ENCODE peak calls at places on chromosomes 13 and 19, in seven cellular contexts. X, V, M, N, P, T and R are unnamed samples.

GRCh38 chr19:50412419-50412818 is 6.3 kb upstream of the SPIB start:
- DNase-seq in T (no peak), V (no peak), M (no peak), X (no peak), N (no peak), P (no peak), R (no peak)

GRCh38 chr19:6060600-6061391 is 49.5 kb downstream of the RFX2 start:
- DNase-seq in M (no peak), T (peak), N (no peak), V (no peak), P (peak), X (no peak), R (peak)

GRCh38 chr19:32543107-32543900 is 37.7 kb upstream of the PDCD5 start:
- DNase-seq in V (peak), X (no peak), M (no peak), T (no peak), N (no peak), P (no peak), R (no peak)

GRCh38 chr13:31749929-31750328 is 10.6 kb downstream of the RXFP2 start:
- DNase-seq in N (no peak), M (no peak), V (peak), X (no peak), P (no peak), T (no peak), R (no peak)

GRCh38 chr19:15331419-15332310 is 674 bp downstream of the BRD4 start:
- DNase-seq in M (peak), V (no peak), N (peak), P (peak), T (peak), X (peak), R (no peak)

GRCh38 chr13:67515895-67516294 is 285.8 kb upstream of the PCDH9 start:
- DNase-seq in T (no peak), X (no peak), M (no peak), P (no peak), V (peak), N (no peak), R (no peak)

GRCh38 chr13:99987180-99988047 is 5.8 kb downstream of the ZIC2 start:
- DNase-seq in M (no peak), V (no peak), P (no peak), N (no peak), T (no peak), X (no peak), R (no peak)

GRCh38 chr19:9535934-9536333 is 2.5 kb downstream of the ZNF426 start:
- DNase-seq in V (no peak), T (no peak), N (no peak), X (no peak), P (no peak), M (no peak), R (no peak)

GRCh38 chr19:4266253-4267000 is 12.6 kb upstream of the SHD start:
- DNase-seq in X (no peak), V (no peak), M (no peak), N (no peak), P (no peak), T (no peak), R (no peak)

GRCh38 chr19:40387151-40387550 is 2.8 kb downstream of the HIPK4 start:
- DNase-seq in T (no peak), V (no peak), P (no peak), X (no peak), N (no peak), M (no peak), R (no peak)

DNA sequence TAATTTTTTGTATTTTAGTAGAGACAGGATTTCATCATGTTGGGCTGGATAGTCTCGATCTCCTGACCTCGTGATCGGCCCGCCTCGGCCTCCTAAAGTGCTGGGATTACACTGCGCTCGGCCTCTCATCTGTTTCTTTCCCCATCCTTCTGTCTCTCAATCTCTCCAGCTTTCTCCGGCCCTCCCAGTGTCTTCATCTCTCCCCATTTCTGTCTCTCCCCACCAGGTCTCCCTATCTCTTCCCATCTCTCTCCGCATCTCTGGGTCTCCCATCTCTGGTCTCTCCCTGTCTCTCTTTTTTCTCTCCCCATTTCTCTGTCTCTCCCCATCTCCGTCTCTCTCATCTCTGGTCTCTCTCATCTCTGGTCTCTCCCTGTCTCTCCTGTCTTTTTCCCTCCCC is 12.2 kb upstream of the NFIX start:
- DNase-seq in M (no peak), N (no peak), X (no peak), P (no peak), T (no peak), V (no peak), R (no peak)
- H3K4me3 ChIP-seq in M (peak), N (no peak), X (no peak), P (no peak), T (peak), V (peak), R (peak)

GRCh38 chr19:35119091-35119490 is 3.5 kb downstream of the FXYD3 start:
- DNase-seq in X (no peak), M (no peak), P (no peak), N (no peak), T (no peak), V (no peak), R (no peak)
- H3K4me3 ChIP-seq in X (peak), M (no peak), P (no peak), N (no peak), T (no peak), V (no peak), R (peak)

DNA sequence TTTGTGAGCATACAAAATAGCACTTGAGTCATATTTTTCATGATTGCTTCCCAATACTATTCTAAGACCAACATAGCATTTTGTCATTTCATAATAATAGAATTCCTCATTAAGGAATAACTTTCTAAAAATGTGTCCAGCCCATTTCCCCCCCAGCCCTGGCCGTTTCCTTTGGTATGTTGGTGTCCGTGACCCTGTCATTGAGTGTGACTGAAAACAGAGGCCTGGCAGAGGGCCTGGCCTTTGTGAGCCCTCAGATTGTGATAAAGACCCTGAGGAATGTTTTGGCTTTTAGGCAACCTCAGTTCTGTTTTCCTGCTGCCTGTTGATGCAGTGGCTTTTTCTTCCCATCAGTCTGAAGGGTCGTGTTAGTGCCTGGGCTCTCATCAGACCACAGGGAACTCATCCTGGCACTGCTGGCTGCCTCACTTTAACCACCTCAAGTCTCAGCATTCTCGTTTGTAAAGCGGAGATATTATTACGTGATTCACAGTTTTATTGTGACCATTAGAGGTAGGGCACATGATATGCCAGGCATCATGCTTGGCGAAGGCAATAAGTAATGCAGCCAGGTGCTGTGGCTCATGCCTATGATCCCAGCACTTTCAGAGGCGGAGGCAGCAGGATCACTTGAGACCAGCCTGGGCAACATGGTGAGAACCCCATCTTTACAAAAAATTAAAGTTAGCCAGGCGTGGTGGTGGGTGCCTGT is 13.8 kb downstream of the SPINT2 start:
- DNase-seq in X (no peak), M (peak), N (no peak), T (peak), V (no peak), P (no peak), R (no peak)
- H3K4me3 ChIP-seq in X (no peak), M (no peak), N (no peak), T (peak), V (no peak), P (no peak), R (no peak)

DNA sequence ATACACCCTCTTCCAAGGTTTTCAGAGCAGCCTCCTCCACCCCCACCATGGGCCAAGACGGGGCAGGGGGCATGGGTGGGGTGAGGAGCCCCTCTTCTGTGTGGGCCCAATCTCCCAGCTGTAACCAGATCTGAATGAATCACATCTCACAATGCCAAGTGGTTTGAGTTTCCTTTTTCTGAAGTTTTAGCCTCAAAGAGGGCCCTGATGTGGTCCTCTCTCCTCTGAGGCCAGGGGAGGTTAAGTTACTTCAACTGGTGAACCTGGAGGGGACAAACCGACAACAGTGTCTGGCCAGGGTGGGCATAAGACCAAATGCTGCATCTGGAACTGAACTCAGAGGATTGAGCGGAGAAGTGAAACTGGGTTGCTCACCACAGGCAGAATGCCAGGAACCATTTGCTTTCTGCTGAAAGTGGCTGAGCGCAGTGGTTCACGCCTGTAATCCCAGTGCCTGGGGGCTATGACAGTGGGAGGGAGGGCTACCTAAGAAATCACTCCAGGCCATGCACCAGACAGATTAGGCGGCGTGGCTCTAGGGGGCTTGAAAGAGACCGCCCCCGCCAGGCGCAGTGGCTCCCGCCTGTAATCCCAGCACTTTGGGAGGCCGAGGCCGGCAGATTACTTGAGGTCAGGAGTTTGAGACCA is 15.4 kb upstream of the IRGC start:
- DNase-seq in V (peak), N (no peak), T (no peak), X (peak), P (no peak), M (peak), R (no peak)
- H3K4me3 ChIP-seq in V (no peak), N (no peak), T (peak), X (peak), P (peak), M (peak), R (peak)

GRCh38 chr13:49629947-49630346 is 1.6 kb downstream of the ARL11 start:
- DNase-seq in V (no peak), M (no peak), N (no peak), P (no peak), X (no peak), T (no peak), R (no peak)
- H3K4me3 ChIP-seq in V (no peak), M (no peak), N (no peak), P (no peak), X (no peak), T (no peak), R (no peak)

DNA sequence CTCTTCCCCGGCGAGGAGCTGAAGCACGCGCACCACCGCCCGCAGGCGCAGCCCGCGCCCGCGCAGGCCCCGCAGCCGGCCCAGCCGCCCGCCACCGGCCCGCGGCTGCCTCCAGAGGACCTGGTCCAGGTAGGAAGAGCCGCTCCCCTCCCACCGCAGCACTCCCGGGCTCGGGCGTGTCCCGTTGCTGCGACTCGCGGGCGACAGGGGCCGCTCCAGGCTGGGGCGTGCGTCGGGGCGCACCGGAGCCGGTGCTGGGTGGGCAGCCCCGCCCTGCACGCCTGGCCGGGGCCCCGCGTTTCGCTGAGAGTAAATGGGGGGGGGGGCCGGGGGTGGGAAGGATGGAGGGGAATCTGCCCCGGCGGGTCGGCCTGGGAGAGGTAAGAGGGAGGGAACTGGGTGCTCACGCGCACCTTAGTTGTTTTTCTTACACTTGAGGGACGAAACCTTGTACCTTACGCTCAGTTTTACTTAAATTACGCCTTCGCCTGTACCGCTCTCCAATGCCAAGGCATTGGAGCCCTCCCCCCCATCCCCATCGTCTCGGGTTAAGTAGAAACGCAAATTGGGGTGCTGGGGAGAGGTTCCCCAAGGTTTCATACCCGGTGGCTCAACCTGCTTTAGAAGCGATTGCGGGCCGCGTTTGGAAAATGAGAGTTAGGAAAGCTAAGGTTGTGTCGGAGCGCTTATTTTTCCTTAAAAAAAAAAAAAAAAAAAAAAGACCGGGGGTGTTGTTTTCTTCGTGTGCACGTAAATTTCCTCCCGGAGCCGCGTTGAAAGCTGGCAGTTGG is 850 bp downstream of the KLF5 start:
- DNase-seq in V (no peak), T (no peak), N (peak), P (peak), M (peak), X (no peak), R (no peak)
- H3K4me3 ChIP-seq in V (peak), T (peak), N (peak), P (peak), M (peak), X (peak), R (peak)

DNA sequence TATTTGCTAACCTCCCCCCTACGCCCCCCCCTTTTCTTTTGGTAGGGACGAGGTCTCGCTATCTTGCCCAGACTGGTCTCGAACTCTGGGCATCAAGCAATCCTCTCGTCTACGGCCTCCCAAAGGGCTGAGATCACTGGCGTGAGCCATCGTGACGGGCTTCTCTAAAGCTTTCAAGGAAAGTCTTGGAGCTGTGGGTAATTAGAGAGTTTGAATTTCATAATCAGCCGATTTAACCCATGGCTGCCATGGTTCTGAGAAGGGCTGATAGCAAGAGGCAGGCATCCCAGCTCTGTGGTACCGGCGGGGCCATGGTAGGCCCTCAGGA is 679 bp upstream of the ABHD8 start:
- DNase-seq in P (no peak), N (no peak), V (no peak), X (no peak), M (no peak), T (no peak), R (no peak)
- H3K4me3 ChIP-seq in P (no peak), N (peak), V (no peak), X (no peak), M (no peak), T (peak), R (no peak)

DNA sequence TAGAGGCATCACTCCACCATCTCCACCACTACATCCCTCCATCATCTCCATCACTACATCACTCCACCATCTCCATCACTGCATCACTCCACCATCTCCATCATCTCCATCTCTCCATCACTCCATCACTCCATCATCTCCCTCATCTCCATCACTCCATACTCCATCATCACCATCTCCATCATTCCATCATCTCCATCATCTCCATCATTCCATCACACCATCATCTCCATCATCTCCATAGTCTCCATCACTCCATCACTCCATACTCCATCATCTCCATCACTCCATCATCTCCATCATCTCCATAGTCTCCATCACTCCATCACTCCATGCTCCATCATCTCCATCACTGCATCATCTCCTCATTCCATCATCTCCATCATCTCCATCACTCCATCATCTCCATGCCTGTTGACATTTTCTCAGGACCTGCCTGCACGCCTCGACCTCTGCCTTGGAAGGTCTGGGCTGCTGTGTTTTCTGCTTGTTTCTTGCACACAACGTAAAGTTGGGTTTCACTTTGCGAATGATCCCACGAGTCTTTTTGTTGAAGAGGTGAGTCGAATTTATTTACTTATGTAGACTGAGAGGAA is 21.2 kb upstream of the RASA3 start:
- DNase-seq in X (no peak), M (no peak), V (no peak), T (no peak), P (no peak), N (no peak), R (no peak)
- H3K4me3 ChIP-seq in X (no peak), M (no peak), V (no peak), T (no peak), P (no peak), N (peak), R (no peak)

GRCh38 chr13:49082653-49083536 is 107.2 kb downstream of the FNDC3A start:
- DNase-seq in X (no peak), M (no peak), V (peak), P (no peak), N (no peak), T (no peak), R (no peak)

GRCh38 chr13:49084961-49085360 is 109.2 kb downstream of the FNDC3A start:
- DNase-seq in X (no peak), V (no peak), N (no peak), P (no peak), M (no peak), T (no peak), R (no peak)

GRCh38 chr13:49086711-49087110 is 111.0 kb downstream of the FNDC3A start:
- DNase-seq in P (no peak), N (no peak), X (no peak), T (no peak), V (no peak), M (no peak), R (no peak)
- H3K4me3 ChIP-seq in P (no peak), N (no peak), X (no peak), T (no peak), V (no peak), M (no peak), R (no peak)